ENCODE peak calls at places on chromosome 4, in eight cellular contexts. S, R, Q, M, I, V, K and H are unnamed samples.

GRCh38 chr4:117400039-117400835 is 314.9 kb upstream of the TRAM1L1 start:
- DNase-seq in S (no peak), R (no peak), Q (peak), M (no peak), I (peak), V (no peak), K (no peak), H (no peak)

GRCh38 chr4:110680217-110680616 is 57.3 kb upstream of the PITX2 start:
- DNase-seq in S (no peak), R (no peak), Q (no peak), M (no peak), I (no peak), V (no peak), K (no peak), H (no peak)

GRCh38 chr4:10809905-10810304 is 125.3 kb upstream of the CLNK start:
- DNase-seq in S (no peak), R (no peak), Q (no peak), M (no peak), I (no peak), V (no peak), K (no peak), H (no peak)

GRCh38 chr4:4418676-4419370 is 31.9 kb downstream of the NSG1 start:
- DNase-seq in S (no peak), R (no peak), Q (no peak), M (peak), I (no peak), V (no peak), K (no peak), H (no peak)

GRCh38 chr4:11687727-11688126 is 259.0 kb upstream of the HS3ST1 start:
- DNase-seq in S (no peak), R (no peak), Q (no peak), M (no peak), I (no peak), V (no peak), K (no peak), H (no peak)

GRCh38 chr4:24583451-24584174 is 741 bp downstream of the DHX15 start:
- DNase-seq in S (no peak), R (peak), Q (no peak), M (peak), I (peak), V (peak), K (peak), H (peak)

GRCh38 chr4:57064811-57065711 is 45.1 kb downstream of the IGFBP7 start:
- DNase-seq in S (no peak), R (peak), Q (peak), M (no peak), I (peak), V (peak), K (no peak), H (no peak)

GRCh38 chr4:85787133-85787532 is 312.2 kb downstream of the ARHGAP24 start:
- DNase-seq in S (no peak), R (no peak), Q (peak), M (no peak), I (peak), V (no peak), K (no peak), H (no peak)

GRCh38 chr4:52892880-52893279 is 30.8 kb downstream of the RASL11B start:
- DNase-seq in S (no peak), R (no peak), Q (no peak), M (no peak), I (no peak), V (no peak), K (no peak), H (no peak)

GRCh38 chr4:8921465-8921864 is 49.8 kb upstream of the HMX1 start:
- DNase-seq in S (no peak), R (no peak), Q (no peak), M (no peak), I (no peak), V (no peak), K (no peak), H (no peak)

GRCh38 chr4:63563288-63564014 is 845.8 kb downstream of the TECRL start:
- DNase-seq in S (peak), R (no peak), Q (no peak), M (no peak), I (no peak), V (no peak), K (no peak), H (no peak)

GRCh38 chr4:145736241-145736831 is 56.4 kb downstream of the C4orf51 start:
- DNase-seq in S (peak), R (peak), Q (no peak), M (no peak), I (peak), V (peak), K (no peak), H (no peak)

GRCh38 chr4:183154701-183155391 is 55.8 kb downstream of the WWC2 start:
- DNase-seq in S (no peak), R (no peak), Q (no peak), M (no peak), I (no peak), V (no peak), K (no peak), H (peak)

GRCh38 chr4:182140547-182140946 is 102.7 kb upstream of the TENM3 start:
- DNase-seq in S (no peak), R (no peak), Q (no peak), M (no peak), I (no peak), V (no peak), K (no peak), H (no peak)

GRCh38 chr4:184269879-184270430 is 52.3 kb upstream of the ENPP6 start:
- DNase-seq in S (no peak), R (no peak), Q (no peak), M (no peak), I (no peak), V (no peak), K (no peak), H (no peak)

GRCh38 chr4:70183168-70183939 is 12.2 kb upstream of the ODAM start:
- DNase-seq in S (no peak), R (peak), Q (peak), M (peak), I (peak), V (no peak), K (no peak), H (peak)

GRCh38 chr4:126271266-126271665 is 956.5 kb downstream of the FAT4 start:
- DNase-seq in S (no peak), R (no peak), Q (no peak), M (no peak), I (no peak), V (no peak), K (no peak), H (no peak)

GRCh38 chr4:1720163-1720983 is 750 bp downstream of the TMEM129 start:
- DNase-seq in S (no peak), R (no peak), Q (no peak), M (peak), I (peak), V (peak), K (peak), H (peak)

GRCh38 chr4:151219938-151220337 is 57.0 kb upstream of the PRSS48 start:
- DNase-seq in S (no peak), R (no peak), Q (no peak), M (no peak), I (no peak), V (no peak), K (no peak), H (no peak)

GRCh38 chr4:79650794-79651431 is 242.9 kb upstream of the GK2 start:
- DNase-seq in S (no peak), R (no peak), Q (peak), M (no peak), I (peak), V (no peak), K (no peak), H (peak)

GRCh38 chr4:115780835-115781234 is 667.4 kb upstream of the NDST4 start:
- DNase-seq in S (no peak), R (no peak), Q (no peak), M (no peak), I (no peak), V (no peak), K (no peak), H (no peak)

GRCh38 chr4:2691313-2691712 is 64.8 kb downstream of the TNIP2 start:
- DNase-seq in S (no peak), R (no peak), Q (no peak), M (no peak), I (no peak), V (no peak), K (no peak), H (no peak)

GRCh38 chr4:153344131-153345010 is at the start of gene MND1:
- DNase-seq in S (no peak), R (peak), Q (no peak), M (peak), I (peak), V (peak), K (peak), H (peak)

GRCh38 chr4:37533286-37534033 is 152.7 kb downstream of the RELL1 start:
- DNase-seq in S (no peak), R (no peak), Q (no peak), M (no peak), I (no peak), V (no peak), K (no peak), H (no peak)

GRCh38 chr4:110959041-110959643 is 336.3 kb upstream of the PITX2 start:
- DNase-seq in S (no peak), R (no peak), Q (no peak), M (no peak), I (peak), V (no peak), K (no peak), H (no peak)

GRCh38 chr4:22237155-22237751 is 278.6 kb downstream of the ADGRA3 start:
- DNase-seq in S (no peak), R (peak), Q (no peak), M (no peak), I (peak), V (no peak), K (peak), H (peak)

GRCh38 chr4:48333587-48333986 is 7.7 kb upstream of the SLAIN2 start:
- DNase-seq in S (no peak), R (no peak), Q (no peak), M (no peak), I (no peak), V (no peak), K (no peak), H (no peak)

GRCh38 chr4:152073738-152074137 is 312.9 kb upstream of the GATB start:
- DNase-seq in S (no peak), R (no peak), Q (no peak), M (no peak), I (peak), V (no peak), K (no peak), H (no peak)

GRCh38 chr4:26183017-26183416 is 137.8 kb upstream of the RBPJ start:
- DNase-seq in S (no peak), R (no peak), Q (no peak), M (no peak), I (no peak), V (no peak), K (no peak), H (no peak)

GRCh38 chr4:138182838-138183426 is 59.2 kb downstream of the SLC7A11 start:
- DNase-seq in S (peak), R (no peak), Q (peak), M (no peak), I (peak), V (no peak), K (no peak), H (peak)

GRCh38 chr4:80265571-80266266 is 745 bp upstream of the FGF5 start:
- DNase-seq in S (no peak), R (no peak), Q (peak), M (no peak), I (peak), V (no peak), K (no peak), H (peak)

GRCh38 chr4:113645771-113646455 is 115.6 kb downstream of the CAMK2D start:
- DNase-seq in S (peak), R (peak), Q (peak), M (no peak), I (peak), V (no peak), K (no peak), H (peak)

GRCh38 chr4:148067307-148067916 is 335.5 kb downstream of the ARHGAP10 start:
- DNase-seq in S (no peak), R (no peak), Q (no peak), M (no peak), I (no peak), V (no peak), K (no peak), H (no peak)
- TF ChIP-seq CTCF in S (no peak), R (no peak), Q (no peak), M (no peak), I (no peak), V (peak), K (no peak), H (no peak)

GRCh38 chr4:7288751-7289523 is 96.6 kb downstream of the SORCS2 start:
- DNase-seq in S (no peak), R (no peak), Q (no peak), M (no peak), I (no peak), V (no peak), K (no peak), H (no peak)
- TF ChIP-seq CTCF in S (no peak), R (no peak), Q (no peak), M (no peak), I (no peak), V (no peak), K (no peak), H (no peak)

GRCh38 chr4:77052352-77052751 is 23.4 kb downstream of the CCNI start:
- DNase-seq in S (no peak), R (peak), Q (no peak), M (peak), I (peak), V (no peak), K (peak), H (peak)
- TF ChIP-seq CTCF in S (peak), R (peak), Q (peak), M (peak), I (peak), V (peak), K (peak), H (peak)

DNA sequence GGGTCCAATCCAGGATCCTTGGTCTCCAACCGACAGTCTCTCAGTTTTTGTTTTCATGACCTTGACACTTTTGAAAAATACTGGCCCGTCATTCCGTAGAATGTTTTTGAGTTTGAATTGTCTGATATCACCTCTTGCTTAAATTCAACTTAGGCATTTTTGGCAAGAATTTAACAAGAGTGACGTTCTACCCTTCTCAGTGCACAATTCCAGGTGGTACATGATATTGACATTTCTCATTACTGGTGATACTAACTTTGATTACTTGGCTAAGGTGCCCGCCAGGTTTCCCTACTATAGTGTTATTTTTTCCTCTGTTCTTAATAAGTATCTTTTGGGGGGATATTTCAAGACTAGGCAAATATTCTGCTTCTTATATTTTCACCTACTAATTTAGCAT is 215.1 kb downstream of the NR3C2 start:
- DNase-seq in S (no peak), R (no peak), Q (no peak), M (no peak), I (no peak), V (no peak), K (no peak), H (no peak)
- TF ChIP-seq CTCF in S (no peak), R (no peak), Q (no peak), M (no peak), I (no peak), V (no peak), K (no peak), H (no peak)

DNA sequence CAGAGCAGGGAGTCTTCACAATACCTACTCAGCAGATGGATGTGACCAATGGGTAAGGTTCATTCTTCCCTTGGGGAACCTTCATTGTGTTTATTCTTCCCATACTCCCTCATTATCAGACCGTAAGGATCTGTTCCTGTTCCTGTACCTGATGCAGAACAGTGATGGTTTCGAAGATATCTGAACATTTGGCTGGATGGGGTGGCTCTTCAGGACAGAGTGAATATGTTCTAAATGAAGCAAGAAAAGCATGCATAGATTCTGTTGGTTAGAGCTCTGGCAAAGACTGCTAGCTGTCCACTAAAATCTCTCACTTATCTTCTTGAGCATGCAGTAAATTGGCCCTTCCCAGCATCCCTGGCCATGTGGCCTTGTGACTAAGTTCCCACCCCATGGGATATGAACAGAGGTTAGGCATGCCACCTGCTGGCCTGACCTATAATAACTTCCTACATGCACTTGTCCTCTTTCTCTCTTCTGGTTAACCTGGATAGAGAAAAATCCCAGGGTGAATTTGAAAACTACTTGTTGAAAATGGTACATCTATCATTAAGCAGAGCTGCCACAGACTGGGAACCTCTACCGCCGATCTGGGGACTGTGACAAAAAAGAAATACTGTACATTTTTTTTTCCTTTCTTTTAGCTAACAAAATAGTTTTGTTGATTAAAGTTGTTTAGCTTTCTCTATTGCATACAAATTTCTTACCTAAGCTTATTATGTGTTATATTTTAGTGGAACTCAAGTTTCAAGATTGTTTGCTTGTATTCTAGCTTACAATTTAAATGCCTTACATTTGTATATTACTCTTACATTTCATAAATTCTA is 60.0 kb upstream of the BANK1 start:
- DNase-seq in S (peak), R (peak), Q (peak), M (peak), I (peak), V (peak), K (peak), H (peak)
- TF ChIP-seq CTCF in S (peak), R (peak), Q (peak), M (peak), I (peak), V (peak), K (peak), H (peak)

DNA sequence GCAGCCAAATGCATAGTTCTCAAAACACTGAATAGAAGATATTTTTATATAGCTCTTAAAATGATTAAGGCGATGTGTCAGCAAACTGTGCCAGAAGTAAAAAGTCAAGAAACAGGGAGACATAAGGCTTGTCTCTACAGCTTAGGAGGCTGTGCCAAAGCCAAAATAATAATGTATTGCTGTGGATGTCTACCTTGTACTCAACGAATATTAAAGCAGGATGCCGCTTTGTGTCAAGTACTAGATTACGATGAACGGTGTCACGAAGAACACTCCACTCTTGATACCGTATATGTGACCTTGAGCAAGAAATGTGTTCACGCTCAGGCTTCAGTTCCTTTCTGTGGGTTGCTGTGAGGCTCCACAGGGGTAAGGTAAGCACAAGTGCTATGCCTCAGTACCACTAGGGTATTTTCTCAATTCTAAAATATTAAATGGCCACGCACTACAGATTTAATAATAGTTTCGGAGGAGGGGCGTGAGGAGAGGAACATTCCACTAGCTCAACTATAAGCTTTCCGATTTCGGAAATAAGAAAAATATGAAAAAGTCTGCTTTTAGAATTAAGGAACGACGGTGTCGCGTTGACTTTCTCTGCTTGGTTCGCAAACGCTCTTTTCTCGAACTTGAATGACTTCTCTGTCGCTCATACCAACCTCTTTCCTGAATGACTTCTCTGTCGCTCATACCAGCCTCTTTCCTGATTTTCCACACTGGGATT is 679 bp upstream of the SCOC start:
- DNase-seq in S (no peak), R (no peak), Q (no peak), M (peak), I (peak), V (no peak), K (peak), H (no peak)
- TF ChIP-seq CTCF in S (no peak), R (peak), Q (no peak), M (peak), I (peak), V (peak), K (peak), H (no peak)

GRCh38 chr4:109406337-109406931 is 27.2 kb upstream of the SEC24B start:
- DNase-seq in S (peak), R (peak), Q (peak), M (peak), I (peak), V (no peak), K (peak), H (peak)
- TF ChIP-seq CTCF in S (peak), R (peak), Q (peak), M (peak), I (peak), V (peak), K (peak), H (peak)

GRCh38 chr4:175536852-175537453 is 275.1 kb downstream of the GPM6A start:
- DNase-seq in S (peak), R (no peak), Q (peak), M (no peak), I (peak), V (no peak), K (no peak), H (peak)
- TF ChIP-seq CTCF in S (peak), R (peak), Q (peak), M (peak), I (peak), V (peak), K (no peak), H (no peak)